ENCODE peak calls at places on chromosomes 7 and 10, in six cellular contexts. N, Z, E, X, D and V are unnamed samples.
A peak's percentile ranks its signal among the peaks of the same experiment; 100 is the strongest.

GRCh38 chr7:131026297-131027003 is 292.4 kb upstream of the KLF14 start:
- DNase-seq in N (no peak), Z (no peak), E (peak; percentile 57), X (no peak), D (no peak), V (no peak)

GRCh38 chr7:69906309-69906995 is 308.2 kb downstream of the AUTS2 start:
- DNase-seq in N (no peak), Z (no peak), E (no peak), X (no peak), D (no peak), V (peak; percentile 29)

GRCh38 chr7:28853834-28854749 is 104.0 kb downstream of the TRIL start:
- DNase-seq in N (peak; percentile 83), Z (peak; percentile 74), E (peak; percentile 91), X (peak; percentile 68), D (peak; percentile 80), V (peak; percentile 91)

GRCh38 chr7:99102361-99102760 is 41.5 kb downstream of the SMURF1 start:
- DNase-seq in N (no peak), Z (no peak), E (no peak), X (no peak), D (no peak), V (no peak)

GRCh38 chr7:102000123-102000522 is 182.7 kb downstream of the CUX1 start:
- DNase-seq in N (no peak), Z (no peak), E (no peak), X (no peak), D (no peak), V (no peak)

GRCh38 chr7:37354661-37355131 is 94.0 kb downstream of the ELMO1 start:
- DNase-seq in N (peak; percentile 40), Z (no peak), E (peak; percentile 84), X (peak; percentile 14), D (no peak), V (peak; percentile 26)

GRCh38 chr7:140005754-140006503 is 56.8 kb downstream of the PARP12 start:
- DNase-seq in N (no peak), Z (peak; percentile 20), E (peak; percentile 30), X (no peak), D (no peak), V (peak; percentile 44)

GRCh38 chr7:78786055-78786454 is 667.4 kb downstream of the MAGI2 start:
- DNase-seq in N (no peak), Z (no peak), E (no peak), X (no peak), D (no peak), V (no peak)

GRCh38 chr7:112791465-112792168 is 1.4 kb upstream of the TMEM168 start:
- DNase-seq in N (no peak), Z (no peak), E (no peak), X (no peak), D (no peak), V (no peak)

GRCh38 chr10:74394416-74394969 is 243.5 kb downstream of the ADK start:
- DNase-seq in N (no peak), Z (no peak), E (no peak), X (no peak), D (no peak), V (no peak)

GRCh38 chr7:112630565-112630964 is 149.8 kb downstream of the LSMEM1 start:
- DNase-seq in N (no peak), Z (no peak), E (no peak), X (no peak), D (no peak), V (no peak)

GRCh38 chr10:119620771-119621384 is 24.1 kb upstream of the TIAL1 start:
- DNase-seq in N (no peak), Z (no peak), E (no peak), X (no peak), D (no peak), V (no peak)

GRCh38 chr7:98996162-98996552 is 117.8 kb downstream of the TRRAP start:
- DNase-seq in N (no peak), Z (no peak), E (no peak), X (no peak), D (no peak), V (no peak)

GRCh38 chr7:19798986-19799385 is 25.6 kb upstream of the TMEM196 start:
- DNase-seq in N (no peak), Z (no peak), E (no peak), X (no peak), D (no peak), V (no peak)

GRCh38 chr10:118915161-118915560 is 114.4 kb upstream of the NANOS1 start:
- DNase-seq in N (no peak), Z (no peak), E (no peak), X (no peak), D (no peak), V (no peak)

GRCh38 chr7:127976056-127976455 is 55.2 kb downstream of the LRRC4 start:
- DNase-seq in N (no peak), Z (no peak), E (peak; percentile 51), X (no peak), D (peak; percentile 54), V (peak; percentile 26)

GRCh38 chr10:114234132-114234531 is 4.9 kb upstream of the VWA2 start:
- DNase-seq in N (no peak), Z (no peak), E (no peak), X (no peak), D (no peak), V (no peak)

GRCh38 chr7:99173787-99174186 is 29.9 kb upstream of the SMURF1 start:
- DNase-seq in N (no peak), Z (no peak), E (no peak), X (no peak), D (no peak), V (no peak)

GRCh38 chr7:158814637-158815036 is 14.7 kb downstream of the ESYT2 start:
- DNase-seq in N (no peak), Z (no peak), E (no peak), X (no peak), D (no peak), V (peak; percentile 42)

GRCh38 chr10:132429281-132430230 is 32.6 kb downstream of the PWWP2B start:
- DNase-seq in N (no peak), Z (no peak), E (no peak), X (no peak), D (no peak), V (peak; percentile 81)

GRCh38 chr10:50635286-50635685 is 11.5 kb upstream of the SGMS1 start:
- DNase-seq in N (no peak), Z (peak; percentile 52), E (peak; percentile 84), X (no peak), D (no peak), V (no peak)